ENCODE peak calls at places on chromosome 20, in six cellular contexts. U, O, G, I, D and Y are unnamed samples.

GRCh38 chr20:53445276-53445675 is 148.4 kb downstream of the ZNF217 start:
- DNase-seq in U (no peak), O (no peak), G (no peak), I (no peak), D (peak; percentile 19), Y (no peak)

GRCh38 chr20:6081236-6081635 is 27.4 kb upstream of the LRRN4 start:
- DNase-seq in U (no peak), O (peak; percentile 36), G (no peak), I (no peak), D (peak; percentile 65), Y (no peak)

GRCh38 chr20:16115891-16116577 is 457.2 kb downstream of the KIF16B start:
- DNase-seq in U (no peak), O (no peak), G (no peak), I (no peak), D (no peak), Y (no peak)

GRCh38 chr20:31910071-31910803 is 39.8 kb downstream of the TTLL9 start:
- DNase-seq in U (no peak), O (no peak), G (no peak), I (no peak), D (no peak), Y (no peak)

GRCh38 chr20:1269850-1270249 is 3.8 kb downstream of the SNPH start:
- DNase-seq in U (no peak), O (no peak), G (no peak), I (no peak), D (no peak), Y (no peak)

GRCh38 chr20:50957276-50957675 is 1.1 kb downstream of the DPM1 start:
- DNase-seq in U (no peak), O (no peak), G (no peak), I (no peak), D (peak; percentile 56), Y (no peak)

GRCh38 chr20:20744170-20744725 is 31.8 kb upstream of the RALGAPA2 start:
- DNase-seq in U (no peak), O (no peak), G (no peak), I (no peak), D (no peak), Y (no peak)

GRCh38 chr20:3932277-3933073 is 43.3 kb downstream of the PANK2 start:
- DNase-seq in U (no peak), O (no peak), G (no peak), I (no peak), D (no peak), Y (no peak)

GRCh38 chr20:63183422-63184146 is 32.3 kb downstream of the YTHDF1 start:
- DNase-seq in U (peak; percentile 42), O (peak; percentile 72), G (no peak), I (no peak), D (peak; percentile 39), Y (no peak)

GRCh38 chr20:24149881-24150307 is 161.3 kb upstream of the GGTLC1 start:
- DNase-seq in U (peak; percentile 8), O (peak; percentile 19), G (no peak), I (no peak), D (peak; percentile 25), Y (no peak)

GRCh38 chr20:10376271-10377075 is 57.5 kb downstream of the MKKS start:
- DNase-seq in U (no peak), O (no peak), G (no peak), I (no peak), D (peak; percentile 27), Y (no peak)

GRCh38 chr20:58880994-58881752 is 28.7 kb downstream of the GNAS start:
- DNase-seq in U (no peak), O (no peak), G (no peak), I (no peak), D (no peak), Y (no peak)

GRCh38 chr20:61513124-61514017 is 261.3 kb downstream of the CDH4 start:
- DNase-seq in U (no peak), O (no peak), G (no peak), I (no peak), D (no peak), Y (no peak)